ENCODE peak calls at places on chromosomes 6 and 20, in six cellular contexts. I is upper lobe of left lung, T is Panc1, B is esophagus muscularis mucosa, Y is right lobe of liver, S is breast epithelium. L is an unnamed sample.

GRCh38 chr20:44302026-44302669 is 8.9 kb downstream of the FITM2 start:
- DNase-seq in T (no peak), S (no peak), Y (no peak), I (peak; percentile 79), B (no peak), L (peak; percentile 68)

GRCh38 chr20:24165336-24166126 is 177.0 kb upstream of the GGTLC1 start:
- DNase-seq in T (no peak), S (no peak), Y (no peak), I (no peak), B (peak; percentile 55), L (no peak)

GRCh38 chr6:72813807-72814596 is 192.1 kb downstream of the KCNQ5 start:
- DNase-seq in T (no peak), B (no peak), S (no peak), I (peak; percentile 21), Y (no peak), L (no peak)

GRCh38 chr6:72425003-72425681 is 196.7 kb upstream of the KCNQ5 start:
- DNase-seq in I (no peak), B (no peak), S (no peak), T (no peak), Y (no peak), L (no peak)

GRCh38 chr6:52588087-52588709 is 11.3 kb upstream of the TRAM2 start:
- DNase-seq in S (no peak), I (no peak), B (no peak), Y (no peak), T (no peak), L (no peak)

GRCh38 chr6:29763491-29764289 is 40.5 kb downstream of the HLA-F start:
- DNase-seq in Y (no peak), S (no peak), B (no peak), I (no peak), T (no peak), L (no peak)

GRCh38 chr20:17559338-17559737 is 10.5 kb upstream of the DSTN start:
- DNase-seq in I (peak; percentile 78), Y (no peak), B (no peak), S (no peak), T (no peak), L (no peak)

GRCh38 chr20:43942661-43943285 is 28.1 kb downstream of the TOX2 start:
- DNase-seq in T (no peak), B (no peak), S (no peak), Y (no peak), I (no peak), L (no peak)

GRCh38 chr6:148793721-148794120 is 46.9 kb downstream of the UST start:
- DNase-seq in T (no peak), B (no peak), S (no peak), I (no peak), Y (no peak), L (no peak)

GRCh38 chr6:47836046-47836445 is 54.2 kb downstream of the OPN5 start:
- DNase-seq in B (no peak), Y (no peak), S (no peak), I (no peak), T (no peak), L (no peak)

GRCh38 chr6:47126647-47127339 is 84.7 kb upstream of the ADGRF1 start:
- DNase-seq in I (no peak), Y (no peak), B (no peak), T (no peak), S (no peak), L (no peak)

GRCh38 chr6:153108320-153108719 is 22.8 kb downstream of the RGS17 start:
- DNase-seq in Y (no peak), I (no peak), B (no peak), S (no peak), T (no peak), L (no peak)

GRCh38 chr6:16473184-16473907 is 235.0 kb downstream of the GMPR start:
- DNase-seq in S (no peak), Y (no peak), I (no peak), B (no peak), T (no peak), L (no peak)

GRCh38 chr6:135305684-135306083 is 124.6 kb downstream of the MYB start:
- DNase-seq in T (no peak), B (no peak), I (no peak), S (no peak), Y (no peak), L (no peak)

GRCh38 chr6:54244430-54244829 is 63.8 kb upstream of the TINAG start:
- DNase-seq in Y (no peak), B (no peak), S (no peak), T (no peak), I (no peak), L (no peak)

GRCh38 chr20:5474646-5475550 is 158.1 kb upstream of the PROKR2 start:
- DNase-seq in T (no peak), B (no peak), S (no peak), Y (no peak), I (no peak), L (no peak)

GRCh38 chr20:38109657-38110524 is 55.2 kb downstream of the TGM2 start:
- DNase-seq in T (peak; percentile 90), I (peak; percentile 52), S (peak; percentile 30), B (peak; percentile 94), Y (no peak), L (no peak)

GRCh38 chr20:25284131-25284601 is 36.3 kb downstream of the PYGB start:
- DNase-seq in B (no peak), T (no peak), S (peak; percentile 15), Y (peak; percentile 31), I (peak; percentile 16), L (peak; percentile 56)

GRCh38 chr6:150194200-150194599 is 51.4 kb downstream of the PPP1R14C start:
- DNase-seq in B (no peak), I (no peak), T (no peak), Y (no peak), S (no peak), L (no peak)

GRCh38 chr20:35444226-35444625 is 6.2 kb upstream of the GDF5 start:
- DNase-seq in T (no peak), B (no peak), I (no peak), S (no peak), Y (no peak), L (no peak)

GRCh38 chr6:167703781-167704180 is 122.9 kb upstream of the AFDN start:
- DNase-seq in T (no peak), S (no peak), I (no peak), Y (no peak), B (no peak), L (peak; percentile 40)

GRCh38 chr6:2866183-2866846 is 24.7 kb upstream of the SERPINB1 start:
- DNase-seq in T (no peak), B (peak; percentile 57), Y (no peak), I (no peak), S (no peak), L (no peak)

GRCh38 chr6:169046483-169047192 is 207.0 kb downstream of the THBS2 start:
- DNase-seq in I (no peak), T (no peak), B (peak; percentile 79), Y (no peak), S (no peak), L (peak; percentile 33)

GRCh38 chr20:51185861-51186260 is 163.0 kb upstream of the KCNG1 start:
- DNase-seq in B (no peak), T (no peak), S (no peak), I (no peak), Y (no peak), L (no peak)

GRCh38 chr6:22067127-22067526 is 229.7 kb downstream of the PRL start:
- DNase-seq in Y (no peak), I (no peak), T (no peak), S (no peak), B (no peak), L (no peak)
- H3K27ac ChIP-seq in Y (no peak overlapping the region), I (no peak overlapping the region), T (no peak overlapping the region), S (peak overlapping the region; percentile 30), B (peak overlapping the region; percentile 41), L (no peak overlapping the region)

DNA sequence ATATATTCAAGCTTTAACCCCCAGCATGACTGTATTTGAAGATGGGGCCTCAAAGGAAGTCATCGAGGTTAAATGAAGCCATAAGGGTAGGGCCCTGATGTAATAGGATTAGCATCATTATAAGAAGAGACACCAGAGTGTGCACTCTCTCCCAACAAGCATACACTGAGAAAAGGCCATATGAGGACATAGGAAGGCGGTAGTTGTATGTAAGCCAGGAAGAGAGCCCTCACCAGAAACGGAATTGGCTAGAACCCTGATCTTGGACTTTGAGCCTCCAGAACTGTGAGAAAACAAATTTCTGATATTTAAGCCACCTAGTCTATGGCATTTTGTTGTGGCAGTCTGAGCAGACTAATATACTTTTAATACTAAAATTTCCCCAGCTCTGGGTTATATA is 150.1 kb upstream of the STXBP5 start:
- DNase-seq in B (no peak), Y (no peak), T (no peak), I (no peak), S (no peak), L (no peak)
- H3K36me3 ChIP-seq in B (no peaks in the 10 kb centered on the region), Y (no peaks in the 10 kb centered on the region), T (no peaks in the 10 kb centered on the region), I (no peaks in the 10 kb centered on the region), S (no peaks in the 10 kb centered on the region), L (no peaks in the 10 kb centered on the region)

GRCh38 chr6:33299237-33299944 is 649 bp upstream of the RGL2 start:
- DNase-seq in B (peak; percentile 97), T (no peak), S (peak; percentile 86), Y (peak; percentile 92), I (peak; percentile 95), L (peak; percentile 95)

GRCh38 chr6:33298773-33299236 is at the start of gene RGL2:
- DNase-seq in T (no peak), Y (peak; percentile 85), B (peak; percentile 96), I (peak; percentile 89), S (peak; percentile 77), L (peak; percentile 95)

GRCh38 chr6:33296797-33297405 is 1.8 kb downstream of the RGL2 start:
- DNase-seq in B (no peak), T (no peak), S (no peak), I (no peak), Y (no peak), L (no peak)

GRCh38 chr6:33297406-33297955 is 1.3 kb downstream of the RGL2 start:
- DNase-seq in S (peak; percentile 80), I (peak; percentile 84), T (no peak), Y (no peak), B (no peak), L (peak; percentile 88)

GRCh38 chr6:33297956-33298772 is 578 bp downstream of the RGL2 start:
- DNase-seq in B (peak; percentile 94), S (peak; percentile 92), Y (peak; percentile 86), I (peak; percentile 84), T (no peak), L (no peak)
- TF ChIP-seq CTCF in B (no peak), S (no peak), Y (no peak), I (no peak), T (no peak), L (no peak)

GRCh38 chr6:139985236-139985815 is 610.9 kb upstream of the CITED2 start:
- DNase-seq in I (no peak), T (no peak), S (no peak), Y (no peak), B (no peak), L (no peak)

GRCh38 chr6:139988702-139989101 is 614.3 kb upstream of the CITED2 start:
- DNase-seq in Y (no peak), I (no peak), T (no peak), S (no peak), B (no peak), L (no peak)

GRCh38 chr6:139987091-139987490 is 612.6 kb upstream of the CITED2 start:
- DNase-seq in T (no peak), Y (no peak), S (no peak), B (no peak), I (no peak), L (no peak)

GRCh38 chr6:139990865-139991264 is 616.4 kb upstream of the CITED2 start:
- DNase-seq in T (no peak), B (no peak), S (no peak), Y (no peak), I (peak; percentile 35), L (no peak)

GRCh38 chr6:139990287-139990686 is 615.8 kb upstream of the CITED2 start:
- DNase-seq in T (no peak), I (no peak), Y (no peak), B (no peak), S (no peak), L (no peak)
- H3K27ac ChIP-seq in T (peak overlapping the region; percentile 80), I (peak overlapping the region; percentile 50), Y (no peak overlapping the region), B (peak overlapping the region; percentile 61), S (no peak overlapping the region), L (no peak overlapping the region)